ENCODE peak calls at places on chromosomes 5 and 9, in seven cellular contexts. I is HFFc6; C is endothelial cell; Y is Caco-2; R is foreskin fibroblast; O is CD4-positive, alpha-beta T cell; D is AG04450. M is an unnamed sample.

GRCh38 chr5:18216016-18216415 is 581.8 kb downstream of the TAF11L14 start:
- DNase-seq in I (no peak), C (no peak), Y (no peak), R (no peak), O (no peak), D (no peak), M (no peak)

GRCh38 chr5:110738503-110738811 is 350 bp upstream of the SLC25A46 start:
- DNase-seq in I (no peak), C (no peak), Y (no peak), R (no peak), O (no peak), D (no peak), M (no peak)

GRCh38 chr9:136311433-136312375 is 7.8 kb upstream of the CCDC187 start:
- DNase-seq in I (no peak), C (no peak), Y (no peak), R (no peak), O (no peak), D (no peak), M (no peak)

GRCh38 chr9:89845321-89845720 is 240.5 kb downstream of the GADD45G start:
- DNase-seq in I (no peak), C (no peak), Y (no peak), R (no peak), O (no peak), D (no peak), M (no peak)

GRCh38 chr9:72213906-72214305 is 64.7 kb downstream of the GDA start:
- DNase-seq in I (no peak), C (no peak), Y (no peak), R (no peak), O (no peak), D (no peak), M (no peak)

GRCh38 chr5:80656425-80656824 is 1.6 kb upstream of the DHFR start:
- DNase-seq in I (no peak), C (no peak), Y (no peak), R (peak), O (no peak), D (no peak), M (no peak)

GRCh38 chr9:84382728-84383127 is 42.2 kb upstream of the SLC28A3 start:
- DNase-seq in I (no peak), C (no peak), Y (no peak), R (no peak), O (no peak), D (no peak), M (no peak)

GRCh38 chr9:127925959-127926949 is 4.3 kb downstream of the PIP5KL1 start:
- DNase-seq in I (no peak), C (no peak), Y (no peak), R (no peak), O (no peak), D (no peak), M (no peak)

GRCh38 chr9:127860260-127860659 is 5.8 kb upstream of the ENG start:
- DNase-seq in I (no peak), C (no peak), Y (no peak), R (no peak), O (no peak), D (no peak), M (no peak)

GRCh38 chr9:134887686-134888602 is 7.3 kb downstream of the FCN2 start:
- DNase-seq in I (no peak), C (no peak), Y (no peak), R (no peak), O (no peak), D (no peak), M (no peak)

GRCh38 chr5:77972545-77973252 is 196.6 kb upstream of the TBCA start:
- DNase-seq in I (no peak), C (peak), Y (no peak), R (peak), O (no peak), D (no peak), M (no peak)

GRCh38 chr9:36913393-36914211 is 120.5 kb downstream of the PAX5 start:
- DNase-seq in I (no peak), C (no peak), Y (no peak), R (no peak), O (no peak), D (no peak), M (no peak)

GRCh38 chr9:16266648-16267276 is 603.7 kb downstream of the BNC2 start:
- DNase-seq in I (no peak), C (peak), Y (no peak), R (no peak), O (no peak), D (no peak), M (no peak)

GRCh38 chr5:88092358-88092757 is 176.3 kb downstream of the TMEM161B start:
- DNase-seq in I (no peak), C (no peak), Y (no peak), R (no peak), O (no peak), D (no peak), M (no peak)

GRCh38 chr9:114072181-114073140 is 5.6 kb downstream of the AMBP start:
- DNase-seq in I (no peak), C (no peak), Y (no peak), R (peak), O (no peak), D (no peak), M (peak)

GRCh38 chr9:93027750-93028149 is 30.8 kb upstream of the SUSD3 start:
- DNase-seq in I (no peak), C (no peak), Y (no peak), R (no peak), O (no peak), D (no peak), M (no peak)

GRCh38 chr5:131296213-131296672 is 32.4 kb downstream of the CDC42SE2 start:
- DNase-seq in I (no peak), C (no peak), Y (no peak), R (no peak), O (no peak), D (no peak), M (no peak)

GRCh38 chr5:115600771-115601170 is 1.5 kb downstream of the TICAM2 start:
- DNase-seq in I (peak), C (no peak), Y (no peak), R (peak), O (no peak), D (no peak), M (no peak)

GRCh38 chr5:123278284-123278683 is 144.9 kb downstream of the CEP120 start:
- DNase-seq in I (no peak), C (no peak), Y (no peak), R (peak), O (no peak), D (no peak), M (no peak)

GRCh38 chr9:136964171-136964689 is 12.2 kb downstream of the LCN12 start:
- DNase-seq in I (no peak), C (no peak), Y (peak), R (no peak), O (no peak), D (no peak), M (no peak)

GRCh38 chr5:27702339-27702820 is 664.0 kb upstream of the CDH9 start:
- DNase-seq in I (no peak), C (no peak), Y (no peak), R (no peak), O (no peak), D (no peak), M (no peak)

GRCh38 chr9:34124103-34124502 is 2.4 kb downstream of the DCAF12 start:
- DNase-seq in I (no peak), C (no peak), Y (no peak), R (no peak), O (no peak), D (no peak), M (no peak)

GRCh38 chr9:34126207-34127034 is at the start of gene DCAF12:
- DNase-seq in I (peak), C (peak), Y (peak), R (peak), O (peak), D (peak), M (peak)

GRCh38 chr9:34127035-34127948 is 794 bp upstream of the DCAF12 start:
- DNase-seq in I (no peak), C (no peak), Y (no peak), R (no peak), O (no peak), D (no peak), M (no peak)

GRCh38 chr9:34124923-34125322 is 1.6 kb downstream of the DCAF12 start:
- DNase-seq in I (no peak), C (no peak), Y (no peak), R (peak), O (no peak), D (no peak), M (no peak)

DNA sequence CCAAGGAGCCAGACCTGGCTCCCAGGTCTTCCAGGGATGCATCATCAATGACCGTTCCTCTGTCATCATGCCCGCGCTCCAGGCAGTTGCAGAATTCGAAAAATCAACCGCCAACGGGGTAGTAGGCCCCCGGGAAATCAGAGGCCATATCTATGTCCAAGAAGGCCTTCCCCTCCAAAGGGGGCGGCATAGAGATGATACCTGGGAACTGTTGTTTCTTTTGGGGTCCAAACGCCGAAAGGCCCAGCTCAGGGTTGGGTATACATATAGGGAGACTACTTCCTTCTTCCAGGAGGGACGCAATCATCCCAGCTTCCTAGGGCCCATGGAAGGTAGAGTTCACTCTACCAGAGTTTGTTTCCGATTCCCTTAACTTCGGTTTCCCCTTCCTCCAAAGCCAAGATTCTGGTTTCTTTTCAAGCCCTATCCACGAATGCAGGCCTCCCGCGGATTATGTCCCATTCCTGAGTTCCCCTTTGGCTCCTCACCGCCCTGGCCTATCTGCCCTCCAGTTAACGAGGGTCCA is 754 bp downstream of the DCAF12 start:
- DNase-seq in I (peak), C (peak), Y (no peak), R (peak), O (no peak), D (no peak), M (no peak)
- TF ChIP-seq CTCF in I (no peak), C (no peak), Y (no peak), R (no peak), O (no peak), D (no peak), M (no peak)

GRCh38 chr9:34896112-34896511 is 62.0 kb upstream of the PHF24 start:
- DNase-seq in I (no peak), C (no peak), Y (no peak), R (peak), O (no peak), D (no peak), M (no peak)
- TF ChIP-seq CTCF in I (peak), C (peak), Y (peak), R (no peak), O (no peak), D (no peak), M (no peak)

GRCh38 chr5:150399158-150400019 is 13.3 kb downstream of the CD74 start:
- DNase-seq in I (peak), C (no peak), Y (no peak), R (no peak), O (no peak), D (peak), M (no peak)

GRCh38 chr5:150400327-150401075 is 12.2 kb downstream of the CD74 start:
- DNase-seq in I (no peak), C (no peak), Y (no peak), R (no peak), O (no peak), D (no peak), M (no peak)

GRCh38 chr5:150400020-150400326 is 12.7 kb downstream of the CD74 start:
- DNase-seq in I (no peak), C (no peak), Y (no peak), R (no peak), O (no peak), D (no peak), M (no peak)

GRCh38 chr5:150397749-150398431 is 14.8 kb downstream of the CD74 start:
- DNase-seq in I (no peak), C (no peak), Y (no peak), R (peak), O (no peak), D (no peak), M (no peak)

DNA sequence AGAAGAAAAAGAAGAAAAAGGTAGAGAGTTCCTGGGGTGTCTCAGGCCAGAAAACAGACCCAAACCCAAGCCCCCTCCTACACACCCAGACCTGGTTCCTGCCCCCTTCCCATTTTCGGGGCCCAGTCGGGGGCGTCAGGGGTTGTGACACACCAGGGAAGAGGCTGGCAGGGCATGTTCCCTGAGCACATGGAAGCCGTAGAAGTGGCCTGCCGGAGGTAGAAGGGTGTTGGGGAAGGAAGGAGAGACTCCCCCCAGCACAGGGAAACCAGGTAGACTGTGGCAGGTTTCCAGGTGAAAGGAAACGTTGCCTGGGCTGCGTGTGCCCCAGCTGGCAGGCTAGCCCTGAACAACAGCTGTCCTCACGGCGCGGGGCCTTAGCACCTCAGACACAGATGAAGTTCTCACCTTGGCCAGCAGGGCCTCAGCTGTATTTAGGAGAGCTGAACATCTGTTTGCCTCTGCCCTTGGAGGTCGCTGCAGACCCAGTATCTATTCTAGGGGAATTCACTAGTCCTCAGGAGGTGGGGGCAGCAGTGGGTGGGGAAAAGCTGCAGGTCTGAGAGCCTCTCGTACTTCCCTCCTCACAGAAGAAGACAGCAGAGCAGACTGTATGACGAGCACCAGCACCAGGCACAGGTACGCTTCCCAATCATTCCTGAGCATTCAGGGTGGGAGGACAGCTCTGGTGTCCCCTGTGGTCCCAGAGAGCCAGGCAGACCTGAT is 14.1 kb downstream of the CD74 start:
- DNase-seq in I (no peak), C (peak), Y (no peak), R (no peak), O (no peak), D (no peak), M (no peak)
- TF ChIP-seq CTCF in I (peak), C (peak), Y (peak), R (no peak), O (no peak), D (peak), M (no peak)

DNA sequence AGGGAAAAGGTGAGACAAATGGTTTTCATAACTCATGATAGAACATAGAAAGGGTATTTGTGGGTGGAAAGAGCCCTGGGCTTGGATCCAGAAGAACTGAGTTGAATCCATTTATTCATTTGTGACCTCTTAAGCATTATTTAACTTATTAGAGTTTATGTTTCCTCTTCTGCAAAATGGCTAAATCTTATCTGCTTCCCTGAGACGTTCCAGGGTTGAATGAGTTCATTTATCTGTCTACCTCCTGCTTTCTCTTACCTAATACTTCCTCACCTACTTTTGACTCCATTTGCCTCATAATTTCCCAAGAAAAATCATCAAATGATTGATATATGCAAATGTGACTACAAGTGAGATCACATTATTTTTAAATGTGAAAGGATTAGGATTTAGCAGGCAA is 152.7 kb upstream of the GAS1 start:
- DNase-seq in I (no peak), C (no peak), Y (no peak), R (no peak), O (no peak), D (no peak), M (no peak)
- TF ChIP-seq CTCF in I (no peak), C (no peak), Y (no peak), R (no peak), O (no peak), D (no peak), M (no peak)

DNA sequence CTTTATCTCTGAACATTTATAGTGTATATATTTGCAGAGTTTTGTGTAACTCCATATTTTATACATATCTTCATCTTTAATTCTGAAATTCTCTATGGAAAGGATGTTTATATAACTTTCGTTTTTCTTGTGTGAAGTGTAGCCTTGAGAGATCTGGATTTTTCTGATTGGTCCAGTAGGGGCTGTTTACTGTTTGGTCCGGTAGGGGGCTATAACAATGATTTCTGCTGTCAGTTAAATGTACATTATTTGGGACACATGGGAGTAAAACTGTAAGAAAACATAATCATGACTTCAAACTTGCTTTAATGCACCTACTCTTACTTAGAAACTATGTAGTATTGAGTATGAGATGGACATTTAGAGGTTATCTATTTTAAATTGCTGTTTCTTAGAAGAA is 527.1 kb upstream of the ARRDC3 start:
- DNase-seq in I (no peak), C (no peak), Y (no peak), R (no peak), O (no peak), D (no peak), M (no peak)
- TF ChIP-seq CTCF in I (no peak), C (no peak), Y (no peak), R (no peak), O (no peak), D (peak), M (no peak)

GRCh38 chr5:34447424-34447823 is 208.7 kb upstream of the RAI14 start:
- DNase-seq in I (no peak), C (no peak), Y (no peak), R (no peak), O (no peak), D (no peak), M (no peak)

GRCh38 chr5:34455096-34455495 is 201.0 kb upstream of the RAI14 start:
- DNase-seq in I (no peak), C (no peak), Y (no peak), R (no peak), O (no peak), D (no peak), M (no peak)

GRCh38 chr5:34449639-34450038 is 206.5 kb upstream of the RAI14 start:
- DNase-seq in I (no peak), C (no peak), Y (no peak), R (no peak), O (no peak), D (no peak), M (no peak)

GRCh38 chr5:34450338-34450737 is 205.8 kb upstream of the RAI14 start:
- DNase-seq in I (no peak), C (no peak), Y (no peak), R (no peak), O (no peak), D (no peak), M (no peak)

DNA sequence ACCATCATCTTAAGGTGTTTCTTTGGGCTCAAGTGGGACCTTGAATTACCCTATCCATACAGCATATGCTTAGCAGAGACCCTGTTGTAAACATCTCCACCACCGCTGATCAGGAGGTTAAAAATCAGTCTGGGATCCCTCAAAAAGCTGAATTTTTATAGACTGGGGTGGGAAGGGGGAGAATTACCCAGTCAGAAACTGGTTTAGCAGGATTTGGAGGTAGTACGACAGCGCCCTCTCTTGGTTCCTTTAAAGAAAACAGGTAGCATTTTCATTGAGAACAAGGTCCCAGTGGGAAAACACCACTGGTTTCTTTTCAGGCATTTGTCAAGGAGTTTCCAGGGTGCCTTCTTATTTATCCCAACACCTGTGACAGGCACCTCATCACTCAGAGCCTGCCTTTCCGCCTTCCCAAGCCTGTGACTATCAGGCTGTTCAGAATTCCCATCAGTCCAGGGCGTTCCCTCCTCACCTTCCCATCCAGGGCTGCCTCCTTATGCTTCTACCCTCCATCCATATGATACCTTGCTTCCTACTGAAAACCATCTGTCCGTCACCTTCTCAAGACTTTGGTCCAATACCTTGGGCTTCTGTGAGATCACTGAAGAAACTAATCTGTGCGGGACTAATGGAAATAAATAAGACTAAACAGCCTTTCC is 203.8 kb upstream of the RAI14 start:
- DNase-seq in I (peak), C (no peak), Y (no peak), R (peak), O (no peak), D (peak), M (no peak)
- TF ChIP-seq CTCF in I (peak), C (peak), Y (peak), R (peak), O (no peak), D (peak), M (peak)

DNA sequence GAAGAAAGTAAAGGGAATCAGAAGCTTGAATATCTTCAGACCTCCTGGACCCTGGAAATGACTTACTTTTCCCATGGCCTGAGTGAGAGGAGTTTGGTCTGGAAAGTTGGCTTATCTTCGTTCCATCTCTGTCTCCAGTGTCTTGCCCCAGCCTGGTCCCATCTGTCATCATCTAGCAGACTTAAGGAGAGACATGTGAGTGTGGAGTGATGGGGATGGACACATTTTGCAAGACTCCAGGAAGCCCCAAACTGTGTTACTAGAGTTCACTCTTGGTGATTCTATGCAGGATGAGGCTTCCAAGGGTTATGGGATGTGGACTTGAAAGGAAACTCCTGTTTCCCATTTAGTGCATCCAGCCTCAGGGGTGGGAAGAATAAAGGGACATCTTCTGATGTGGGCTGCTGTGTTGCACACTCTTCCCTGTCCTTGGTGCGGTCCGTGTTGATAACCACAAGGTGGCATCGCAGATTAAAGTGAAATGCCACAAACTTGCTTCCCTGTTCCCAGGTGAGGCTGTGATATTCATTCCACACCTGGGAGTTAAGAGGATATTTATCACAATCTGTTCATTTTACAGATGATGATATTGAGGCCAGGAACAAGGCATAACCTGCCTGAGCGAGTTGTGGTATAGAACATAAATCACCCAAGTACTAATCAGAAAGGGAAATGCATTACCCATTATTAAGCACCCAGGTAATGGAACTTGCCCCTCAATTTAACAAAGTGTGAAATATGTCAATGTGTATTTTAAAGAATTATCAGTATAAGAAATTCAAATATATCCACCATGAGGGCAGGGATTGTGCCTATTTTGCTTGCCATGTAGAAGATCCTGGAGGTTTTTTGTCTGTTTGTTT is 269.9 kb upstream of the PAPPA start:
- DNase-seq in I (peak), C (peak), Y (peak), R (peak), O (no peak), D (peak), M (peak)
- TF ChIP-seq CTCF in I (peak), C (peak), Y (peak), R (peak), O (no peak), D (peak), M (peak)

M was measured in AG09319.